ENCODE peak calls at places on chromosomes 13 and 19, in six cellular contexts. V, H, Y, P, B and L are unnamed samples.

GRCh38 chr13:32150794-32151193 is 119.2 kb downstream of the FRY start:
- DNase-seq in H (peak; percentile 25), Y (peak; percentile 37), V (peak; percentile 93), B (no peak), P (peak; percentile 53), L (no peak)

GRCh38 chr13:62551588-62551987 is 1135.9 kb upstream of the PCDH20 start:
- DNase-seq in B (no peak), P (peak; percentile 1), V (no peak), Y (no peak), H (no peak), L (no peak)

GRCh38 chr19:52541608-52542007 is 14.1 kb downstream of the ZNF808 start:
- DNase-seq in H (no peak), P (no peak), V (no peak), B (no peak), Y (no peak), L (no peak)

GRCh38 chr19:7970716-7971448 is 27.4 kb upstream of the TIMM44 start:
- DNase-seq in Y (no peak), P (peak; percentile 35), H (peak; percentile 29), V (peak; percentile 43), B (no peak), L (no peak)

GRCh38 chr13:46908511-46908910 is 11.7 kb upstream of the HTR2A start:
- DNase-seq in B (no peak), Y (no peak), H (no peak), V (peak; percentile 52), P (peak; percentile 74), L (no peak)

GRCh38 chr19:16308081-16308480 is 16.5 kb upstream of the KLF2 start:
- DNase-seq in Y (no peak), B (no peak), V (no peak), H (no peak), P (no peak), L (no peak)

GRCh38 chr13:74243637-74244526 is 109.7 kb upstream of the KLF12 start:
- DNase-seq in V (peak; percentile 52), P (peak; percentile 54), H (no peak), B (no peak), Y (no peak), L (no peak)

GRCh38 chr13:95212962-95213850 is 88.0 kb downstream of the ABCC4 start:
- DNase-seq in V (no peak), Y (no peak), P (no peak), B (no peak), H (no peak), L (no peak)

GRCh38 chr13:43786766-43787517 is at the start of gene ENOX1:
- DNase-seq in H (peak; percentile 38), V (peak; percentile 84), B (no peak), Y (peak; percentile 39), P (peak; percentile 65), L (no peak)

GRCh38 chr19:48997972-48998371 is 4.3 kb downstream of the RUVBL2 start:
- DNase-seq in P (peak; percentile 70), B (no peak), Y (no peak), H (peak; percentile 52), V (peak; percentile 43), L (no peak)

GRCh38 chr13:97834255-97834654 is 119.2 kb upstream of the IPO5 start:
- DNase-seq in B (no peak), P (no peak), H (no peak), V (peak; percentile 8), Y (no peak), L (no peak)

GRCh38 chr19:55301459-55302331 is 17.9 kb downstream of the BRSK1 start:
- DNase-seq in Y (peak; percentile 82), B (no peak), P (peak; percentile 45), H (peak; percentile 89), V (peak; percentile 67), L (no peak)

GRCh38 chr13:113967729-113968462 is 6.0 kb downstream of the C13orf46 start:
- DNase-seq in V (no peak), Y (no peak), P (no peak), B (no peak), H (peak; percentile 81), L (no peak)

GRCh38 chr13:30739646-30740642 is 4.6 kb downstream of the ALOX5AP start:
- DNase-seq in P (peak; percentile 100), Y (no peak), H (no peak), V (peak; percentile 90), B (peak; percentile 78), L (peak; percentile 77)

GRCh38 chr19:30228113-30228725 is 144.0 kb upstream of the ZNF536 start:
- DNase-seq in V (no peak), Y (no peak), B (no peak), H (no peak), P (no peak), L (no peak)

GRCh38 chr13:40434516-40435397 is 231.7 kb downstream of the FOXO1 start:
- DNase-seq in B (no peak), V (no peak), H (no peak), P (no peak), Y (no peak), L (no peak)

GRCh38 chr19:32448026-32448425 is 42.5 kb downstream of the DPY19L3 start:
- DNase-seq in H (no peak), Y (no peak), B (no peak), V (no peak), P (no peak), L (no peak)

GRCh38 chr19:1908364-1908678 is 3.1 kb downstream of the ADAT3 start:
- DNase-seq in Y (no peak), P (no peak), V (no peak), B (no peak), H (no peak), L (no peak)

GRCh38 chr13:85266771-85267170 is 532.4 kb downstream of the SLITRK6 start:
- DNase-seq in H (no peak), B (no peak), Y (no peak), P (no peak), V (no peak), L (no peak)

GRCh38 chr19:14614099-14614412 is 31.2 kb downstream of the CLEC17A start:
- DNase-seq in V (no peak), P (no peak), H (no peak), Y (no peak), B (no peak), L (peak; percentile 70)

GRCh38 chr13:102901056-102901455 is 55.2 kb downstream of the ERCC5 start:
- DNase-seq in P (no peak), V (no peak), H (no peak), Y (no peak), B (no peak), L (no peak)

GRCh38 chr19:51140441-51140840 is 1.7 kb upstream of the SIGLEC7 start:
- DNase-seq in Y (no peak), P (peak; percentile 45), H (no peak), V (no peak), B (no peak), L (no peak)

GRCh38 chr19:44722131-44723121 is 23.5 kb downstream of the CEACAM16 start:
- DNase-seq in H (no peak), P (no peak), V (no peak), B (no peak), Y (no peak), L (no peak)

GRCh38 chr19:15445227-15445605 is 4.5 kb downstream of the WIZ start:
- DNase-seq in P (no peak), B (no peak), V (no peak), Y (no peak), H (no peak), L (no peak)

GRCh38 chr19:42005504-42005903 is 11.5 kb upstream of the ATP1A3 start:
- DNase-seq in B (no peak), V (no peak), P (no peak), Y (no peak), H (no peak), L (no peak)

GRCh38 chr13:50957620-50958019 is 48.0 kb downstream of the RNASEH2B start:
- DNase-seq in V (no peak), P (no peak), B (no peak), H (no peak), Y (no peak), L (no peak)

GRCh38 chr13:45370922-45371406 is 30.0 kb upstream of the TPT1 start:
- DNase-seq in B (no peak), P (peak; percentile 82), H (peak; percentile 70), Y (peak; percentile 42), V (peak; percentile 83), L (no peak)

GRCh38 chr19:46176116-46176860 is 28.2 kb downstream of the IGFL2 start:
- DNase-seq in B (no peak), V (no peak), H (no peak), P (no peak), Y (no peak), L (no peak)

GRCh38 chr13:41842029-41842428 is 118.9 kb downstream of the VWA8 start:
- DNase-seq in V (peak; percentile 57), P (peak; percentile 50), Y (no peak), B (no peak), H (no peak), L (no peak)